ENCODE peak calls at places on chromosomes 4 and X, in four cellular contexts. R is A549, C is HepG2, I is GM12878. Z is an unnamed sample.

GRCh38 chrX:34063616-34064015 is 68.5 kb downstream of the FAM47A start:
- DNase-seq in I (no peak), C (no peak), R (no peak), Z (no peak)

GRCh38 chr4:142284402-142285221 is 561.5 kb downstream of the INPP4B start:
- DNase-seq in R (no peak), C (no peak), I (no peak), Z (no peak)

GRCh38 chrX:65536291-65536690 is 1.7 kb upstream of the LAS1L start:
- DNase-seq in I (no peak), R (no peak), C (no peak), Z (no peak)

GRCh38 chrX:12999422-12999821 is 24.5 kb downstream of the TMSB4X start:
- DNase-seq in I (no peak), C (no peak), R (no peak), Z (no peak)

GRCh38 chrX:123330229-123330942 is 146.3 kb downstream of the GRIA3 start:
- DNase-seq in C (no peak), I (no peak), R (no peak), Z (no peak)

GRCh38 chr4:155734065-155734464 is 24.8 kb upstream of the GUCY1B1 start:
- DNase-seq in C (no peak), R (no peak), I (no peak), Z (no peak)

GRCh38 chrX:78024349-78025108 is 55.1 kb upstream of the PGAM4 start:
- DNase-seq in R (peak; percentile 18), C (peak; percentile 45), I (no peak), Z (peak; percentile 38)

GRCh38 chr4:71992571-71992970 is 39.2 kb upstream of the NPFFR2 start:
- DNase-seq in C (no peak), I (no peak), R (no peak), Z (no peak)

GRCh38 chr4:151561551-151562256 is 152.7 kb downstream of the FHIP1A start:
- DNase-seq in R (no peak), I (no peak), C (no peak), Z (no peak)
- TF ChIP-seq MYC in R (no peak), I (no peak), C (no peak), Z (no peak)

DNA sequence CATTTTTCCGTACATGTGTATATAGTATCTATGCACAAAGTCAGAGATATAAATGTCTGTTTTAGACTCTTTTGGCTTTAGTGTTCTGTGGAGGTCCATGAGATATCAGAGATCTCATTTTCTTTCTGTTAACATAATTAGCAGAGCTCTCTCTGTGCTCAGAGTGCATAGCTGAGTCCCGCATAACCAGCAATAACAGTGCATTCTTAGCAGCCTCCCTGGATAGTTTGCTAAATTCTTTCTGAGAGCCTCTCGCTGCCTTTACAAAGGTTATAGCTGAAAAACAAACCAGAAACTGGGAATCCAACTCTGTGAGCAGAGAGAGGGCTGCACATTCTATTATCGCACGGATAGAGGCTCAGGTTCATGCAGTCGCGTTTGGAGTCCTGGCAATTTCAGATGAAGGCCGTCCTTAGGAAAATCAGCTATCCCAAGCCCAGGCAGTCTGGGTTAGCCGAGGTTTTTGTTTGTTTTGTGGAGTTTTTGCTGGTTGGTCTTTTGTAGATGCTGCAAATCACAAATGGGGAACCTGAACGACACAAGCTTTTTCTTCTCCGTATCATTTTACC is 1.2 kb downstream of the ENPP6 start:
- DNase-seq in R (no peak), I (no peak), C (no peak), Z (no peak)
- TF ChIP-seq POLR2AphosphoS2 in R (no peak), I (no peak), C (no peak), Z (no peak)

GRCh38 chrX:31435592-31435991 is 363.8 kb upstream of the FTHL17 start:
- DNase-seq in C (no peak), I (no peak), R (no peak), Z (no peak)
- TF ChIP-seq MYC in C (no peak), I (no peak), R (no peak), Z (no peak)

GRCh38 chr4:5385741-5386251 is 322.6 kb downstream of the EVC2 start:
- DNase-seq in C (no peak), R (no peak), I (no peak), Z (peak; percentile 42)
- TF ChIP-seq POLR2AphosphoS2 in C (no peak), R (no peak), I (no peak), Z (no peak)

GRCh38 chrX:109629310-109629709 is 4.3 kb upstream of the KCNE5 start:
- DNase-seq in R (no peak), I (no peak), C (no peak), Z (no peak)

GRCh38 chrX:109622270-109622669 is 2.7 kb downstream of the KCNE5 start:
- DNase-seq in I (no peak), R (no peak), C (no peak), Z (no peak)

GRCh38 chrX:109624022-109624421 is 950 bp downstream of the KCNE5 start:
- DNase-seq in I (no peak), C (no peak), R (no peak), Z (no peak)

GRCh38 chrX:109626637-109627036 is 1.7 kb upstream of the KCNE5 start:
- DNase-seq in I (no peak), C (no peak), R (no peak), Z (peak; percentile 9)

DNA sequence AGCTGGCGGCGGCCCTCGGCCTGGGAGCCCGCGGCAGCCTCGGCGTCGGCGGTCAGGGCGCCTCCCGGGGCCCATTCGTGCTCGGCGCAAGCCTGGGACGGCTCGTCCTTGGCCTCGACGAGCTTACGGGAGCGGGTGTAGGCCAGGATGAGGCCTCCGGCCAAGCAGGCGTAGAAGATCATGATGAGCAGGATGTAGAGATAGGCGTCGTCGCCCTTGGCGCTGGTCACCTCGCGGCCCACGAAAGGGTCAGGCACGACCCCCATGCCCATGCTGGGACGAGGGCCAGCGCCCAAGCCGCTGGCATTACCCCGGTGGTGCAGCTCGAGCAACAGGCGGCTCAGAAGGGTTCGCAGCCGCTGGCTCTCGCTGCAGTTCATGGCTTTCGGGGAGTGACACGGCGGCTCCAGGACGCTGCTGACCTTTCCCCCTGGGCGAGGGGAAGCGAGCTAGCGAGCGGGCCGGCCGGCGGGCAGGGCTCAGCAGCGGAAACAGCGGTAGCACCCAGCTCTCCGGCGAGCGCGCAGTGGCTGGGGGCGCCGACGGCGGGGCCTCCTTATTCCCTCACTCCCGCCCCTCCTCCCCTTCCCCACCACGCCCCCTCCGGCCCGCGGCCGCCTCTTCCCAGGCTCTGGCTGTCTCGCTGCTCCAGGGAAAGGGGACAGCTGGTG is at the start of gene KCNE5:
- DNase-seq in R (no peak), I (no peak), C (no peak), Z (no peak)
- TF ChIP-seq MYC in R (no peak), I (no peak), C (no peak), Z (no peak)

GRCh38 chr4:120919358-120919757 is 3.2 kb downstream of the PRDM5 start:
- DNase-seq in R (no peak), C (no peak), I (no peak), Z (no peak)

GRCh38 chr4:120915311-120915710 is 7.2 kb downstream of the PRDM5 start:
- DNase-seq in I (no peak), R (no peak), C (no peak), Z (no peak)

GRCh38 chr4:120918788-120919187 is 3.7 kb downstream of the PRDM5 start:
- DNase-seq in I (no peak), C (no peak), R (no peak), Z (no peak)

GRCh38 chr4:120918092-120918491 is 4.4 kb downstream of the PRDM5 start:
- DNase-seq in I (no peak), R (no peak), C (no peak), Z (no peak)

DNA sequence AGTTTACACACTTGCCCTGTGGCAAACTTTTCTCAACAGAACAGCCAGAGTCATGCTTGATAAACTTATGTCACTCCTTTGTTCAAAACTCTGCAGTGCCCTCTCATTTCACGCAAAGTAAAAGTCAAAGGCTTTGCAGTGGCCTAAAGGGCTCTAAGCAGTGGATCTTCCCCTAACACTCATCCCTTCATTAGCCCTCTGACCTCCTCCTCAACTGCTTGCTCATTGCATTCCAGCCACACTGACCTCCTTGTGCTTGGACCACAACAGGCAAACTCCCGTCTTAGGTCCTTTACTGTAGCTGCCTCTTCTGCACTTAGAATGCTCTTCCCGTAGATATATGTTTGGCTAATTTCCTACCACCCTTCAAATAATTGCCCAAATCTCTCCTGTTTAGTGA is 5.6 kb downstream of the PRDM5 start:
- DNase-seq in C (no peak), I (no peak), R (no peak), Z (no peak)
- TF ChIP-seq POLR2AphosphoS2 in C (no peak), I (no peak), R (no peak), Z (no peak)

GRCh38 chr4:37451646-37452045 is 207.1 kb downstream of the NWD2 start:
- DNase-seq in I (no peak), C (no peak), R (no peak), Z (no peak)

GRCh38 chr4:37453004-37453360 is 208.4 kb downstream of the NWD2 start:
- DNase-seq in C (peak; percentile 79), R (peak; percentile 38), I (peak; percentile 23), Z (peak; percentile 70)

GRCh38 chr4:37455301-37456062 is 210.9 kb downstream of the NWD2 start:
- DNase-seq in C (no peak), I (no peak), R (no peak), Z (no peak)

GRCh38 chr4:37454263-37454800 is 209.8 kb downstream of the NWD2 start:
- DNase-seq in I (no peak), R (no peak), C (no peak), Z (no peak)

GRCh38 chr4:37453361-37454262 is 209.1 kb downstream of the NWD2 start:
- DNase-seq in R (peak; percentile 33), C (no peak), I (no peak), Z (peak; percentile 13)
- TF ChIP-seq MYC in R (no peak), C (peak; percentile 39), I (no peak), Z (no peak)